ENCODE peak calls at places on chromosomes 4 and X, in six cellular contexts. C is SJCRH30, I is right lobe of liver, Y is colonic mucosa, B is IMR-90, X is A549. K is an unnamed sample.

GRCh38 chr4:148495463-148495862 is 53.2 kb upstream of the NR3C2 start:
- DNase-seq in C (no peak), I (no peak), Y (no peak), B (no peak), X (no peak), K (no peak)

GRCh38 chr4:41015031-41015675 is 199.2 kb downstream of the APBB2 start:
- DNase-seq in C (peak; percentile 56), I (no peak), Y (no peak), B (no peak), X (no peak), K (no peak)

GRCh38 chrX:150165776-150166610 is 197.1 kb upstream of the MAMLD1 start:
- DNase-seq in C (no peak), I (no peak), Y (no peak), B (no peak), X (no peak), K (no peak)

GRCh38 chrX:13254870-13255269 is 65.0 kb downstream of the ATXN3L start:
- DNase-seq in C (no peak), I (no peak), Y (no peak), B (no peak), X (no peak), K (no peak)

GRCh38 chrX:102979536-102979935 is 42.5 kb downstream of the RAB40AL start:
- DNase-seq in C (no peak), I (no peak), Y (no peak), B (no peak), X (no peak), K (no peak)

GRCh38 chrX:20585782-20586181 is 319.1 kb upstream of the RPS6KA3 start:
- DNase-seq in C (no peak), I (no peak), Y (no peak), B (no peak), X (no peak), K (no peak)

GRCh38 chr4:139819082-139819481 is 153.5 kb downstream of the MGST2 start:
- DNase-seq in C (no peak), I (no peak), Y (no peak), B (no peak), X (no peak), K (no peak)

GRCh38 chr4:138659041-138659565 is 356.5 kb upstream of the NOCT start:
- DNase-seq in C (no peak), I (no peak), Y (no peak), B (no peak), X (no peak), K (no peak)

GRCh38 chrX:129984196-129984962 is 1.9 kb downstream of the BCORL1 start:
- DNase-seq in C (peak; percentile 54), I (peak; percentile 45), Y (peak; percentile 41), B (no peak), X (peak; percentile 71), K (no peak)

DNA sequence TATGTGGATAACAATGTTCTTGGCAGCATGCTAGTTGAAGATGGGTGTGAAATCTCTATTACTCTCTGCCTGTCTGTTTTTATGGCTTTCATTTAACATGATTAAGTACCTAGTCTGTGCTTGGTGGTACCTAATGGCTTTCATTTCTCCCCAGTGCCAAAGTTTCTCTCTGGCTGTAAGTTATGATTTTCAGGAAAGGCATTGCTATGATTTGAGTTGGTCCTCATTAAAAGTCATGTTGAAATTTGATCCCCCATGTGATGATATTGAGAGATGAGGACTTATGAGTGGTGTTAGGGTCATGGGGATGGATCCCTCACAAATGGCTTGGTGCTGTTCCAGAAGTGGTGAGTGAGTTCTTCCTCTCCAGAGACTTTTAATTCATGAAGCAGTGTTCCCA is 162.4 kb upstream of the IL15 start:
- DNase-seq in C (no peak), I (no peak), Y (no peak), B (peak; percentile 61), X (no peak), K (no peak)
- H3K9me3 ChIP-seq in C (no peaks in the 10 kb centered on the region), I (no peaks in the 10 kb centered on the region), Y (peaks cover 3% of the 10 kb centered on the region), B (no peaks in the 10 kb centered on the region), X (no peaks in the 10 kb centered on the region), K (no peaks in the 10 kb centered on the region)

DNA sequence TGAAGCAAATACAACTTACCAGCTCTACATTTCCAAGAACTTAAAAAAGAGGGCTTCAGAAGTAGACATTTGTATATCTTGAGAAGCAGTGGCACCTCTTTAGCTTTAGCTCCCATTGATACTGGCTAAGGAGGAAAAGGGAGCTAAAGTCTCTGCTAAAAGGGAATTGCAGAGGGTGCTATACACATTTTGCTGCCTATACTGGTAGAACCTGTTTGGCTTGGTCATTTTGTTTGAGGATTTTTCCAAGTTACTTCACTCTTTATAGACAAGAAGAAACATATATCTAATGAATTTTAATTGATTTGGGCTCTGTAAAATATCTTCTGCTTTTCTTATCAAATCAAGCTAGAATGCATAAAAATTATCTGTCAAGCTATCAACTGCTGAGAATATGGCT is 11.8 kb downstream of the PAPSS1 start:
- DNase-seq in C (no peak), I (no peak), Y (no peak), B (no peak), X (no peak), K (no peak)
- H3K9me3 ChIP-seq in C (peaks cover 12% of the 10 kb centered on the region), I (no peaks in the 10 kb centered on the region), Y (no peaks in the 10 kb centered on the region), B (peaks cover 19% of the 10 kb centered on the region), X (peaks cover 29% of the 10 kb centered on the region), K (peaks cover 14% of the 10 kb centered on the region)

DNA sequence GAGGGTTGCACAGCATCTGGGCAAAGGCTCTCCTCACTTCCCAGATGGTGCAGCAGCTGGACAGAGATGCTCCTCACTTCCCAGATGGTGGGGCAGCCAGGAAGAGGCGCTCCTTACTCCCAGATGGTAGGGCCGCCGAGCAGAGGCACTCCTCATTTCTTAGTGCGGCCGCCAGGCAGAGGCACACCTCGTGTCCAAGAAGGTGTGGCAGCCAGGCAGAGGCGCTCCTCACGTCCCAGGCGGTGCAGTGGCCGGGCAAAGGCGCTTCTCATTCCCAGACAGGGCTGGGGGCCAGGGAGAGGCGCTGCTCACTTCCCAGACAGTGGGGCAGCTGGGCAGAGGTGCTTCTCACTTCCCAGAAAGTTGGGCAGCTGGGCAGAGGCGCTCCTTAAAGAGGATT is 48.8 kb downstream of the ZNF732 start:
- DNase-seq in C (no peak), I (no peak), Y (no peak), B (no peak), X (no peak), K (no peak)
- H3K9me3 ChIP-seq in C (peaks cover 20% of the 10 kb centered on the region), I (no peaks in the 10 kb centered on the region), Y (peaks cover 18% of the 10 kb centered on the region), B (peaks cover 32% of the 10 kb centered on the region), X (peaks cover 21% of the 10 kb centered on the region), K (peaks cover 31% of the 10 kb centered on the region)

GRCh38 chrX:55486736-55487135 is 2.9 kb downstream of the USP51 start:
- DNase-seq in C (no peak), I (no peak), Y (no peak), B (no peak), X (no peak), K (no peak)
- H3K9me3 ChIP-seq in C (no peaks in the 10 kb centered on the region), I (no peaks in the 10 kb centered on the region), Y (no peaks in the 10 kb centered on the region), B (no peaks in the 10 kb centered on the region), X (no peaks in the 10 kb centered on the region), K (no peaks in the 10 kb centered on the region)